ENCODE peak calls at places on chromosomes 12 and 14, in eight cellular contexts. X is stromal cell of bone marrow; Y is stimulated activated CD8-positive, alpha-beta memory T cell treated with anti-CD3 and anti-CD28 coated beads, Interleukin-7, amount 100 ng/mL, for 1 hour; T is smooth muscle cell of the brain vasculature; U is hypothalamus; W is GF-D8; G is A172; Z is mesendoderm. Q is an unnamed sample.

GRCh38 chr14:20332946-20333782 is at the start of gene CCNB1IP1:
- DNase-seq in X (peak), Y (no peak), T (peak), U (no peak), W (peak), G (peak), Z (peak), Q (peak)

GRCh38 chr14:103007555-103007954 is 49.8 kb downstream of the CDC42BPB start:
- DNase-seq in X (no peak), Y (no peak), T (no peak), U (peak), W (no peak), G (no peak), Z (no peak), Q (no peak)

GRCh38 chr12:7100239-7100638 is 8.0 kb upstream of the C1R start:
- DNase-seq in X (no peak), Y (no peak), T (no peak), U (no peak), W (no peak), G (no peak), Z (no peak), Q (no peak)

GRCh38 chr12:121697093-121697698 is 15.4 kb upstream of the TMEM120B start:
- DNase-seq in X (no peak), Y (no peak), T (no peak), U (no peak), W (no peak), G (peak), Z (no peak), Q (peak)

GRCh38 chr12:52907092-52907810 is 2.4 kb upstream of the KRT8 start:
- DNase-seq in X (no peak), Y (no peak), T (no peak), U (no peak), W (no peak), G (peak), Z (peak), Q (no peak)

GRCh38 chr12:52358575-52359350 is 8.5 kb downstream of the KRT85 start:
- DNase-seq in X (no peak), Y (no peak), T (no peak), U (no peak), W (no peak), G (peak), Z (peak), Q (no peak)

GRCh38 chr12:85531345-85531744 is 251.3 kb downstream of the ALX1 start:
- DNase-seq in X (no peak), Y (no peak), T (no peak), U (no peak), W (no peak), G (no peak), Z (no peak), Q (no peak)

GRCh38 chr12:123085730-123086487 is 65.0 kb downstream of the PITPNM2 start:
- DNase-seq in X (no peak), Y (no peak), T (no peak), U (no peak), W (no peak), G (peak), Z (no peak), Q (peak)

GRCh38 chr14:96940009-96940408 is 142.8 kb downstream of the VRK1 start:
- DNase-seq in X (no peak), Y (no peak), T (no peak), U (no peak), W (no peak), G (peak), Z (peak), Q (no peak)

GRCh38 chr12:108630481-108631207 is 3.0 kb downstream of the SELPLG start:
- DNase-seq in X (peak), Y (no peak), T (no peak), U (no peak), W (peak), G (peak), Z (no peak), Q (peak)

GRCh38 chr14:73443758-73444157 is 14.6 kb downstream of the NUMB start:
- DNase-seq in X (no peak), Y (no peak), T (no peak), U (no peak), W (no peak), G (no peak), Z (no peak), Q (no peak)

GRCh38 chr12:70920251-70920851 is at the start of gene PTPRR:
- DNase-seq in X (no peak), Y (no peak), T (no peak), U (no peak), W (no peak), G (no peak), Z (peak), Q (no peak)

GRCh38 chr14:99603471-99603933 is 505 bp downstream of the CCDC85C start:
- DNase-seq in X (no peak), Y (no peak), T (no peak), U (no peak), W (no peak), G (no peak), Z (peak), Q (no peak)

GRCh38 chr14:54881235-54881760 is 21.3 kb downstream of the GCH1 start:
- DNase-seq in X (peak), Y (no peak), T (no peak), U (no peak), W (no peak), G (peak), Z (no peak), Q (no peak)